ENCODE peak calls at places on chromosomes 1 and 21, in seven cellular contexts. D, L, N, K, Q, Z and W are unnamed samples.

GRCh38 chr1:43232071-43232470 is 37.7 kb upstream of the TMEM125 start:
- DNase-seq in D (no peak), N (no peak), Z (no peak), K (no peak), Q (peak), L (no peak), W (peak)

GRCh38 chr21:44740721-44741120 is 29.3 kb upstream of the TSPEAR start:
- DNase-seq in Q (no peak), N (no peak), D (no peak), L (no peak), Z (no peak), K (no peak), W (no peak)

GRCh38 chr1:33259879-33260278 is 3.6 kb downstream of the ZNF362 start:
- DNase-seq in Q (no peak), L (no peak), D (no peak), Z (no peak), N (no peak), K (no peak), W (no peak)

GRCh38 chr1:24606621-24607020 is 36.5 kb upstream of the SRRM1 start:
- DNase-seq in N (no peak), L (no peak), Z (no peak), K (no peak), D (no peak), Q (no peak), W (no peak)

GRCh38 chr1:204127597-204128242 is 24.1 kb downstream of the ETNK2 start:
- DNase-seq in L (peak), K (peak), Q (peak), Z (peak), N (peak), D (peak), W (peak)

GRCh38 chr1:98028800-98029199 is 108.0 kb upstream of the DPYD start:
- DNase-seq in D (no peak), Q (no peak), L (no peak), K (no peak), N (no peak), Z (no peak), W (no peak)

GRCh38 chr21:31078796-31079195 is 40.5 kb upstream of the KRTAP19-8 start:
- DNase-seq in N (no peak), Z (no peak), K (no peak), Q (no peak), D (no peak), L (no peak), W (no peak)

GRCh38 chr1:221816899-221817298 is 75.0 kb upstream of the DUSP10 start:
- DNase-seq in N (no peak), Z (no peak), K (peak), L (peak), D (no peak), Q (no peak), W (peak)

GRCh38 chr1:40944326-40944725 is 35.2 kb upstream of the CTPS1 start:
- DNase-seq in D (no peak), Z (no peak), K (peak), N (peak), L (peak), Q (peak), W (peak)

GRCh38 chr1:13465515-13465914 is 48.3 kb downstream of the LRRC38 start:
- DNase-seq in L (no peak), Q (no peak), N (no peak), K (no peak), D (no peak), Z (no peak), W (no peak)

GRCh38 chr21:42862774-42863503 is 16.4 kb downstream of the WDR4 start:
- DNase-seq in Q (no peak), Z (no peak), N (no peak), L (peak), K (no peak), D (no peak), W (no peak)
- TF ChIP-seq CTCF in Q (no peak), Z (no peak), N (no peak), L (peak), K (no peak), D (no peak), W (no peak)

DNA sequence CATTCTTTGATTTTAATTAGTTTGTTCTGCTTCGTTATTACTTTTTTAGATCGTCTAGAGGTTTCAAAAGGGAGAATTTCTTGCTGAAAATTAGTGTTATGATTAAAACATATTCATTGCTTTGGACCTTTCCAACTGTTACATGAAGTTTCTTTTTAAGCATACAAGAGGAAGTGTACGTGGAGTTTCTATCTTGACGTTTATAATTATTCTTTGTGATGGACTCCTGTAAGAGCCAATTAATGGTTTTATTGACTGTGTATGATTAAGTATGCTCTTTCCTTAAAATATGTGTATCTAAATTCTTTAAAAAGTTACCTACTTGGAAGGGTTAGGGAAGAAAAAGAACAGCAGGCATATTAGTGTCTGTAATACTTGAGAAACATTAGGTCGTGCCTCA is 37.8 kb downstream of the SPEN start:
- DNase-seq in L (no peak), D (no peak), K (no peak), Q (no peak), N (no peak), Z (no peak), W (no peak)
- H3K4me3 ChIP-seq in L (no peak), D (no peak), K (no peak), Q (no peak), N (no peak), Z (peak), W (no peak)

GRCh38 chr1:151881479-151881878 is 27.8 kb downstream of the THEM4 start:
- DNase-seq in K (no peak), L (peak), D (no peak), N (no peak), Q (no peak), Z (no peak), W (no peak)
- TF ChIP-seq CTCF in K (no peak), L (peak), D (no peak), N (no peak), Q (no peak), Z (no peak), W (no peak)

GRCh38 chr1:235277709-235278108 is 50.3 kb downstream of the ARID4B start:
- DNase-seq in Z (no peak), L (no peak), Q (no peak), K (no peak), N (no peak), D (no peak), W (no peak)

GRCh38 chr1:235272851-235273250 is 55.1 kb downstream of the ARID4B start:
- DNase-seq in N (no peak), D (no peak), L (no peak), K (no peak), Q (no peak), Z (no peak), W (no peak)

GRCh38 chr1:235278233-235278914 is 49.6 kb downstream of the ARID4B start:
- DNase-seq in Z (no peak), D (no peak), Q (no peak), N (no peak), K (no peak), L (no peak), W (no peak)

GRCh38 chr1:235275223-235275622 is 52.8 kb downstream of the ARID4B start:
- DNase-seq in K (no peak), L (no peak), Z (no peak), Q (no peak), D (no peak), N (no peak), W (no peak)

DNA sequence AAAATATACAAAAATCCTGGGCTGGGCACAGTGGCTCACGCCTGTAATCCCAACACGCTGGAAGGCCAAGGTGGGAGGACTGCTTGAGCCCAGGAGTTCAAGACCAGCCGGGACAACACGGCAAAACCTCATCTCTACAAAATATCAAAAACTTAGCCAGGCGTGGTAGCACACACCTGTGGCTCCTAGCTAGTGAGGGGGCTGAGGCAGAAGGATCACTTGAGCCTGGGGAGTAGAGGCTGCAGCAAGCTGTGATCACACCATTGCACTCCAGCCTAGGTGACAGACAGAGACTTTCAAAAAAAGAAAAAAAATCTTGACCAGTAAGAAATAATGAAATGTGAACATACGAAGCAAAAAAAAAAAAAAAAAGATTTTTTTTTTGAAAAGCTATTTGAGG is 52.1 kb downstream of the ARID4B start:
- DNase-seq in L (no peak), K (no peak), Z (no peak), D (no peak), N (no peak), Q (no peak), W (no peak)
- H3K4me3 ChIP-seq in L (no peak), K (no peak), Z (no peak), D (no peak), N (no peak), Q (no peak), W (no peak)